ENCODE peak calls at places on chromosomes 1 and 21, in seven cellular contexts. E is prostate gland, V is colonic mucosa, X is uterus, J is thoracic aorta, S is breast epithelium, A is IMR-90. B is an unnamed sample.

GRCh38 chr1:169594391-169594790 is 8.1 kb upstream of the F5 start:
- DNase-seq in E (no peak), V (no peak), X (no peak), J (no peak), S (no peak), A (no peak), B (no peak)

GRCh38 chr1:53413175-53414001 is 45.8 kb upstream of the DMRTB1 start:
- DNase-seq in E (no peak), V (no peak), X (no peak), J (no peak), S (no peak), A (peak; percentile 89), B (no peak)

GRCh38 chr1:9324246-9325096 is 31.8 kb downstream of the SPSB1 start:
- DNase-seq in E (peak; percentile 30), V (no peak), X (no peak), J (no peak), S (peak; percentile 65), A (no peak), B (no peak)

GRCh38 chr1:94100785-94101612 is 19.9 kb downstream of the ABCA4 start:
- DNase-seq in E (peak; percentile 57), V (no peak), X (peak; percentile 68), J (no peak), S (no peak), A (no peak), B (no peak)

GRCh38 chr1:9129391-9130041 is 614 bp upstream of the GPR157 start:
- DNase-seq in E (peak; percentile 78), V (peak; percentile 97), X (peak; percentile 87), J (peak; percentile 50), S (peak; percentile 80), A (no peak), B (peak; percentile 74)

GRCh38 chr21:22374218-22374969 is 1376.2 kb downstream of the NCAM2 start:
- DNase-seq in E (no peak), V (no peak), X (no peak), J (no peak), S (no peak), A (no peak), B (no peak)

GRCh38 chr1:98203461-98203860 is 282.6 kb upstream of the DPYD start:
- DNase-seq in E (no peak), V (no peak), X (no peak), J (no peak), S (no peak), A (peak; percentile 71), B (no peak)

GRCh38 chr1:206445116-206445515 is 25.2 kb upstream of the IKBKE start:
- DNase-seq in E (no peak), V (peak; percentile 36), X (peak; percentile 31), J (peak; percentile 13), S (no peak), A (peak; percentile 71), B (peak; percentile 25)

GRCh38 chr1:5140136-5140535 is 485.7 kb downstream of the AJAP1 start:
- DNase-seq in E (no peak), V (no peak), X (no peak), J (no peak), S (no peak), A (no peak), B (no peak)

GRCh38 chr1:154386643-154387352 is 18.3 kb upstream of the IL6R start:
- DNase-seq in E (no peak), V (peak; percentile 61), X (no peak), J (no peak), S (no peak), A (no peak), B (no peak)

GRCh38 chr1:24900985-24901781 is 28.9 kb downstream of the RUNX3 start:
- DNase-seq in E (no peak), V (no peak), X (peak; percentile 6), J (no peak), S (peak; percentile 15), A (no peak), B (no peak)

GRCh38 chr1:87273291-87273690 is 55.4 kb upstream of the LMO4 start:
- DNase-seq in E (no peak), V (no peak), X (no peak), J (no peak), S (no peak), A (no peak), B (no peak)

GRCh38 chr1:205053296-205053695 is 10.3 kb downstream of the CNTN2 start:
- DNase-seq in E (no peak), V (no peak), X (no peak), J (no peak), S (no peak), A (no peak), B (no peak)

GRCh38 chr1:21863981-21864380 is 51.9 kb downstream of the LDLRAD2 start:
- DNase-seq in E (no peak), V (no peak), X (no peak), J (no peak), S (no peak), A (no peak), B (no peak)

GRCh38 chr1:21859669-21860179 is 47.7 kb downstream of the LDLRAD2 start:
- DNase-seq in E (no peak), V (no peak), X (no peak), J (no peak), S (no peak), A (no peak), B (no peak)

GRCh38 chr1:21864730-21865129 is 52.7 kb downstream of the LDLRAD2 start:
- DNase-seq in E (no peak), V (no peak), X (no peak), J (no peak), S (no peak), A (no peak), B (no peak)

GRCh38 chr1:21865609-21865942 is 53.5 kb downstream of the LDLRAD2 start:
- DNase-seq in E (no peak), V (no peak), X (no peak), J (no peak), S (no peak), A (no peak), B (no peak)

DNA sequence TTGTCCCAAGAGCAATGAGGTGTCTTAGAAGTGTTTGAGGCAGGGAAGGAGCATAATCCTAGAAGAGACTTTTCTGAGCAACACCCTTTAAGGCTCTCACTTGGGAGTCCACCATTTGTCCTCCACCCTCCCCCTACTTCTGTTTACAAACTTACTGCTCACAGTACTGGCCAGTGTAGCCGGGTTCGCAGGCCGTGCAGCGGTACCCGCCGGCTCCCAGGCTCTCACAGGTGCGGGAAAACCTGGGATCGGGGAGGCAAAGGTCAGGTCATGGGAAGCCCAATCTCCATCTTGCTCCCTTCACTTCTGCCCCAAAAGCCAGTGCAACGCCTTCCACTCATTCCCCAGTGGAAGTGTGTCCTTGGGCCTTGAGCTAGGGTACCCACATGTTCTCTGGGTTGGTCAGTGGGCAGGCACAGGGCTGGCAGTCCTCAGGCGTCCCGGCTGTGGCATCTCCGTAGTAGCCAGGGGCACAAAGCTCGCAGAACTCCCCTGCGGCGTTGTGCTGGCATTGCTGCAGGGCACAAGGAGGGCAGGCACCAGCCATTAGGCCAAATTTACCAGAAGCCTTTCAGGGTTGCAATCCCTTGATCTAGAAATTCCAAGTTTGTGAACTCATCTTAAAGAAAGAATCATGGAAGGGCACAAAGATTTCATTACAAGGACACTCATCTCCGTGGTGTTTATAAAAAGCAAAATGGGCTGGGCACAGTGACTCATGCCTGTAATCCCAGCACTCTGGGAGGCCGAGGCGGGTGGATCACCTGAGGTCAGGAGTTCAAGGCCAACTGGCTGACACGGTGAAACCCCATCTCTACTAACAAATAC is 49.8 kb downstream of the LDLRAD2 start:
- DNase-seq in E (no peak), V (no peak), X (no peak), J (no peak), S (no peak), A (peak; percentile 78), B (no peak)
- H3K9me3 ChIP-seq in E (no peaks in the 10 kb centered on the region), V (no peaks in the 10 kb centered on the region), X (no peaks in the 10 kb centered on the region), J (no peaks in the 10 kb centered on the region), S (no peaks in the 10 kb centered on the region), A (no peaks in the 10 kb centered on the region), B (no peaks in the 10 kb centered on the region)

GRCh38 chr21:28269173-28269572 is 723.5 kb downstream of the LTN1 start:
- DNase-seq in E (no peak), V (no peak), X (no peak), J (no peak), S (no peak), A (no peak), B (no peak)

GRCh38 chr21:28263974-28264373 is 728.7 kb downstream of the LTN1 start:
- DNase-seq in E (no peak), V (no peak), X (no peak), J (no peak), S (no peak), A (no peak), B (no peak)

GRCh38 chr21:28268685-28269084 is 724.0 kb downstream of the LTN1 start:
- DNase-seq in E (no peak), V (no peak), X (no peak), J (no peak), S (no peak), A (no peak), B (no peak)

GRCh38 chr21:28266061-28266460 is 726.6 kb downstream of the LTN1 start:
- DNase-seq in E (no peak), V (no peak), X (no peak), J (no peak), S (no peak), A (peak; percentile 48), B (no peak)

GRCh38 chr21:28267449-28267848 is 725.2 kb downstream of the LTN1 start:
- DNase-seq in E (no peak), V (no peak), X (no peak), J (no peak), S (no peak), A (no peak), B (no peak)
- H3K9me3 ChIP-seq in E (no peaks in the 10 kb centered on the region), V (no peaks in the 10 kb centered on the region), X (no peaks in the 10 kb centered on the region), J (no peaks in the 10 kb centered on the region), S (no peaks in the 10 kb centered on the region), A (no peaks in the 10 kb centered on the region), B (no peaks in the 10 kb centered on the region)

DNA sequence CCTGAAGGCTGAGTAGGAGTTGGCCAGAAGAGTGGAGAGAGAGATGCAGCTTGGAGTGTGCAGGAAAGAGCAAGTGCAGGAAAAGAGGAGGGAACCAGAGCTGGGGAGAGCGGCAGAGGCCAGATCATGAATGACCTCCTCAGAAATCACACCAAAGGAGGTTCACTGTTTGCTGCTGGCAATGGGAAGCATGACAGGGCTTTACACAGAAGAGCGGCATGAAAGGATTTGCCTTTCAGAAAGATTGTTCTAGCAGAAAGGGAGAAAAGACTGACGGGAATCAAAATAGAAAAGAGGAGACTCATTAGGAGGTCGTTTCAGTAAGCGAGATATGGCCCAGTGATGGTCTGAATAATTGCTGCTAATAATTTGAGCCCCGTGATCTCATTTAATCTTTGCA is 12.4 kb upstream of the HNRNPR start:
- DNase-seq in E (no peak), V (no peak), X (no peak), J (no peak), S (no peak), A (no peak), B (no peak)
- H3K9me3 ChIP-seq in E (no peaks in the 10 kb centered on the region), V (peaks cover 4% of the 10 kb centered on the region), X (no peaks in the 10 kb centered on the region), J (peaks cover 4% of the 10 kb centered on the region), S (peaks cover 19% of the 10 kb centered on the region), A (peaks cover 22% of the 10 kb centered on the region), B (peaks cover 14% of the 10 kb centered on the region)

DNA sequence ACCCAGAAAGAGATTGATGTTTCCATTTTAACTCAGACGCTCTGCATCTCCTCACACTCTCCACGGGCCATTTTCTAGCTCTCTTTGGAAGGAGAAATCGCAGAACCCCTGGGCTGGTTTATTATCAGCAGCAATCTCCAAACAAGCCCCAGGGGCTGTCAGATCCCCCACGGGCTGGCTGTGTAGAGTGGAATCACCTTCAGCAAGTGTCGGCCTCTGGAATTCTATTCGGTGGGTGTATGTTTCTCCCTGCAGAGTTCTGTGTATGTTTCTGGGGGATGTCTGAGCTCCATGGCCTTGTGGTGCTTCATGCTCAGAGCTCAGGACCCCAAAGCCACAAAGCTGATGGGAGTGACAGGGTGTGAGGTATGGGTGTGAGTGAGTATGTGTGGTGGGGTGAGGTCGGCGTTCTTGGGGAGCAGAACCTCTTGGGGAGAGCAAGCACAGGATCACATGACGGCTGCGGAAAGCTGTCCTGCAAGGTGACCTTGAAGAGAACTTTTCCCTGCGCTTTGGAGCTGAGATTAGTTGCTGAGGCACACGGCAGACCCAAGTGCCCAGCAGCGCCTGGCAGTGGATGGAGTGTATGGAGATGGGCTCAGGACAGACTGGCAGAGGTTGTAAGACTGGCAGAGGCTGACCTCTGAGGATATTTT is 489 bp downstream of the ACOT11 start:
- DNase-seq in E (no peak), V (no peak), X (no peak), J (no peak), S (no peak), A (no peak), B (no peak)
- H3K9me3 ChIP-seq in E (no peaks in the 10 kb centered on the region), V (no peaks in the 10 kb centered on the region), X (no peaks in the 10 kb centered on the region), J (no peaks in the 10 kb centered on the region), S (no peaks in the 10 kb centered on the region), A (no peaks in the 10 kb centered on the region), B (no peaks in the 10 kb centered on the region)

B was measured in gastrocnemius medialis.